ENCODE peak calls at places on chromosomes 3 and 15, in seven cellular contexts. One of them, this sample, is unnamed. For H3K4me1, the result is how much of the 10 kb centered on the place peaks cover.

GRCh38 chr15:65189102-65189740 is 4.1 kb upstream of the CLPX start:
- DNase-seq in tibial nerve: no peak
- DNase-seq in CD8-positive, alpha-beta T cell: no peak
- DNase-seq in ovary: peak
- DNase-seq in GM23338: peak
- DNase-seq in Caco-2: peak
- DNase-seq in sigmoid colon: peak
- DNase-seq in this sample: no peak

GRCh38 chr15:100918690-100919480 is at the start of gene LRRK1:
- DNase-seq in tibial nerve: no peak
- DNase-seq in CD8-positive, alpha-beta T cell: no peak
- DNase-seq in ovary: peak
- DNase-seq in GM23338: peak
- DNase-seq in Caco-2: no peak
- DNase-seq in sigmoid colon: no peak
- DNase-seq in this sample: peak

GRCh38 chr3:185309309-185309708 is 53.6 kb upstream of the MAP3K13 start:
- DNase-seq in tibial nerve: no peak
- DNase-seq in CD8-positive, alpha-beta T cell: no peak
- DNase-seq in ovary: no peak
- DNase-seq in GM23338: no peak
- DNase-seq in Caco-2: no peak
- DNase-seq in sigmoid colon: no peak
- DNase-seq in this sample: no peak

GRCh38 chr15:93460717-93461116 is 371.7 kb upstream of the RGMA start:
- DNase-seq in tibial nerve: no peak
- DNase-seq in CD8-positive, alpha-beta T cell: no peak
- DNase-seq in ovary: no peak
- DNase-seq in GM23338: no peak
- DNase-seq in Caco-2: no peak
- DNase-seq in sigmoid colon: no peak
- DNase-seq in this sample: no peak

GRCh38 chr3:155554777-155555445 is 190.0 kb downstream of the PLCH1 start:
- DNase-seq in tibial nerve: no peak
- DNase-seq in CD8-positive, alpha-beta T cell: no peak
- DNase-seq in ovary: no peak
- DNase-seq in GM23338: no peak
- DNase-seq in Caco-2: peak
- DNase-seq in sigmoid colon: no peak
- DNase-seq in this sample: peak

GRCh38 chr3:124636101-124636862 is 94.0 kb upstream of the UMPS start:
- DNase-seq in tibial nerve: no peak
- DNase-seq in CD8-positive, alpha-beta T cell: no peak
- DNase-seq in ovary: no peak
- DNase-seq in GM23338: peak
- DNase-seq in Caco-2: no peak
- DNase-seq in sigmoid colon: no peak
- DNase-seq in this sample: no peak

GRCh38 chr15:40265355-40265754 is 17.5 kb downstream of the ANKRD63 start:
- DNase-seq in tibial nerve: no peak
- DNase-seq in CD8-positive, alpha-beta T cell: no peak
- DNase-seq in ovary: no peak
- DNase-seq in GM23338: no peak
- DNase-seq in Caco-2: no peak
- DNase-seq in sigmoid colon: no peak
- DNase-seq in this sample: no peak

GRCh38 chr3:155921486-155921885 is 51.0 kb downstream of the GMPS start:
- DNase-seq in tibial nerve: no peak
- DNase-seq in CD8-positive, alpha-beta T cell: no peak
- DNase-seq in ovary: no peak
- DNase-seq in GM23338: no peak
- DNase-seq in Caco-2: no peak
- DNase-seq in sigmoid colon: no peak
- DNase-seq in this sample: no peak

GRCh38 chr3:8732413-8732812 is 1.2 kb upstream of the CAV3 start:
- DNase-seq in tibial nerve: no peak
- DNase-seq in CD8-positive, alpha-beta T cell: no peak
- DNase-seq in ovary: no peak
- DNase-seq in GM23338: peak
- DNase-seq in Caco-2: peak
- DNase-seq in sigmoid colon: no peak
- DNase-seq in this sample: no peak

GRCh38 chr3:101732240-101732641 is 7.8 kb downstream of the CEP97 start:
- DNase-seq in tibial nerve: no peak
- DNase-seq in CD8-positive, alpha-beta T cell: no peak
- DNase-seq in ovary: no peak
- DNase-seq in GM23338: no peak
- DNase-seq in Caco-2: no peak
- DNase-seq in sigmoid colon: no peak
- DNase-seq in this sample: no peak

GRCh38 chr15:68232937-68233336 is 3.4 kb upstream of the CLN6 start:
- DNase-seq in tibial nerve: no peak
- DNase-seq in CD8-positive, alpha-beta T cell: no peak
- DNase-seq in ovary: no peak
- DNase-seq in GM23338: no peak
- DNase-seq in Caco-2: no peak
- DNase-seq in sigmoid colon: no peak
- DNase-seq in this sample: no peak

GRCh38 chr3:171284308-171285075 is 175.7 kb downstream of the TNIK start:
- DNase-seq in tibial nerve: peak
- DNase-seq in CD8-positive, alpha-beta T cell: no peak
- DNase-seq in ovary: no peak
- DNase-seq in GM23338: no peak
- DNase-seq in Caco-2: no peak
- DNase-seq in sigmoid colon: peak
- DNase-seq in this sample: peak

GRCh38 chr15:31740203-31740602 is 290.1 kb upstream of the CHRNA7 start:
- DNase-seq in tibial nerve: no peak
- DNase-seq in CD8-positive, alpha-beta T cell: no peak
- DNase-seq in ovary: no peak
- DNase-seq in GM23338: peak
- DNase-seq in Caco-2: no peak
- DNase-seq in sigmoid colon: no peak
- DNase-seq in this sample: no peak

DNA sequence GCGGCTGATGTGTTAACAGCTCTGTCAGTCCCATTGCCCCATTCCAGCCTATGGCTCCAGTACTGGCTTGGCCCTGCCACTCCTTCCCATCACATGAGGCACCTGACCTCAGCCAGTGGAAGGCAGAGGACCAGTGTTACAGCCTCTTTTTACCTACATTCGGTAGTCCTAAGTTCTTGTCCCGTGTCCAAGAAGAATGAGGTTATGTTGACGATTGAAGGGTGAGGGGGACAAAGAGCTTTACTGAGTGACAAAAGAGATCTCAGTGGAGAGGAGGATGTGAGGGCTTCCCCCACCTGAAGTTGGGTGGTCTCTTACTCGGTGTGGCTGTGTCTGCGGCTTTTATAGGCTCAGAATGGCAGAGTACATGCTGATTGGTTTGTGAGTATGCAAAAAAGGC is 7.3 kb upstream of the MPI start:
- DNase-seq in tibial nerve: no peak
- DNase-seq in CD8-positive, alpha-beta T cell: no peak
- DNase-seq in ovary: no peak
- DNase-seq in GM23338: peak
- DNase-seq in Caco-2: no peak
- DNase-seq in sigmoid colon: no peak
- DNase-seq in this sample: no peak
- H3K4me1 ChIP-seq in tibial nerve: under half
- H3K4me1 ChIP-seq in CD8-positive, alpha-beta T cell: under half
- H3K4me1 ChIP-seq in ovary: under half
- H3K4me1 ChIP-seq in GM23338: under half
- H3K4me1 ChIP-seq in Caco-2: under half
- H3K4me1 ChIP-seq in sigmoid colon: under half
- H3K4me1 ChIP-seq in this sample: under half

GRCh38 chr3:15303216-15303615 is 29.2 kb downstream of the SH3BP5 start:
- DNase-seq in tibial nerve: no peak
- DNase-seq in CD8-positive, alpha-beta T cell: no peak
- DNase-seq in ovary: no peak
- DNase-seq in GM23338: no peak
- DNase-seq in Caco-2: no peak
- DNase-seq in sigmoid colon: peak
- DNase-seq in this sample: no peak

GRCh38 chr3:15306979-15307359 is 25.4 kb downstream of the SH3BP5 start:
- DNase-seq in tibial nerve: no peak
- DNase-seq in CD8-positive, alpha-beta T cell: no peak
- DNase-seq in ovary: no peak
- DNase-seq in GM23338: no peak
- DNase-seq in Caco-2: no peak
- DNase-seq in sigmoid colon: peak
- DNase-seq in this sample: no peak

GRCh38 chr3:15303728-15304127 is 28.7 kb downstream of the SH3BP5 start:
- DNase-seq in tibial nerve: no peak
- DNase-seq in CD8-positive, alpha-beta T cell: no peak
- DNase-seq in ovary: no peak
- DNase-seq in GM23338: no peak
- DNase-seq in Caco-2: no peak
- DNase-seq in sigmoid colon: peak
- DNase-seq in this sample: no peak

GRCh38 chr3:15307580-15307979 is 24.8 kb downstream of the SH3BP5 start:
- DNase-seq in tibial nerve: no peak
- DNase-seq in CD8-positive, alpha-beta T cell: no peak
- DNase-seq in ovary: no peak
- DNase-seq in GM23338: no peak
- DNase-seq in Caco-2: no peak
- DNase-seq in sigmoid colon: peak
- DNase-seq in this sample: no peak

DNA sequence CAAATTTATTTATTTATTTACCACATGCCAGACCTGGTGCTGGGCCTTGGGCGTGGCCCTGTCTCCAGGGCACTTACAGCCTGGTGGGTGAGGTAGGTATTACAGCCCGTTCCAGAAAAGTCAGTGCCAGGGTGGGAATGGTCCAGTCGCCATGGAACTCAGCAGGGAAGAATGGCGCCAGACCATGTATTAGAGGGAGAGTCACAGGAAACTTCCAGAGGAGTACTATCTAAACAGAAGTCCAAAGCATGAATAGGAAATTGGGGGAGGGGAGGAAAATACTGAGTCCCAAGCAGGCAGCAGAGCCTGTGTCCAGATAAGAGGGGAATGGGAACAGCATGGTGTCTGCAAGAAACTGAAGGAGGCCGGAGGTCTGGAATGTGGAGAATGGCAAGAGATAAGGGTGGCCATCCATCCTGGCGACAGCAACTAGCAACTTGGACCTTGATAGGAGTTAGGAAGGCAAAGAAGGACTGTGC is 27.0 kb downstream of the SH3BP5 start:
- DNase-seq in tibial nerve: no peak
- DNase-seq in CD8-positive, alpha-beta T cell: no peak
- DNase-seq in ovary: no peak
- DNase-seq in GM23338: peak
- DNase-seq in Caco-2: peak
- DNase-seq in sigmoid colon: peak
- DNase-seq in this sample: no peak
- TF ChIP-seq CTCF in tibial nerve: no peak
- TF ChIP-seq CTCF in CD8-positive, alpha-beta T cell: no peak
- TF ChIP-seq CTCF in ovary: peak
- TF ChIP-seq CTCF in GM23338: peak
- TF ChIP-seq CTCF in Caco-2: peak
- TF ChIP-seq CTCF in sigmoid colon: no peak
- TF ChIP-seq CTCF in this sample: no peak

DNA sequence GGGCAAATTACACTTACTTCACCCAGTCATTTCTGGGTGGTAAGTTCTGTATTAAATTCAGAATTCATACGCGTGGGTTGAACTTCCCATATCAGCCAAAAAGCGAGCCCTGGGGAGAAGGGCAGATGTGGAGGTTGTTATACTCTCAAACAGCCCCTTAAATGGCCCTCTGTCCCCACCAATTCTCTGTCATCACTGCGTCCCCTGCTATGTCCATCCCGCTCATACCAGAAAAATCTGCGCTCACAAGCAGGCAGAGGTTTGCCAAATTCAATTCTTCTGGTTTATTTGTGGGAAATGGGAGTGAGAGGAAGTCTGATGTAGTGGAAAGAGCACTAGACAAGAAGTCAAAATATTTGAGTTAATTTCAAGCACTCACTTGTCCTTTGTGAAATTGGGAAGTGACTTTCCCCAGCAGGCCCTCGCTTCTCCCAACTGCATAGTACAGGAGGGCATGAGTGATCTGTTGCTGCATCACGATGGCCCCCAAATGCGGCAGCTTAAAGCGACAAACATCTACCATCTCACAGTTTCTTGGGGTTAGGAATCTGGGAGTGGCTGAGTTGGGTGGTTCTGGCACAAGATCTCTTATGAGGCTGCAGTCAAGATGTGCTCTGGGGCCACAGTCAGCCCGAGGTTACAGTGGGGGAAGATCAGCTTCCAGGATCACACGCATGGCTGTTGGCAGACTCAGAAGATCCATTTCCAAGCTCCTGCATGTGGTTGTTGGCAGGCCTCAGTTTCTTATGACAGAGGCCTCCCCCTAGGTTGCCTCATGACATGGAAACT is 67.7 kb downstream of the CPN2 start:
- DNase-seq in tibial nerve: no peak
- DNase-seq in CD8-positive, alpha-beta T cell: no peak
- DNase-seq in ovary: peak
- DNase-seq in GM23338: no peak
- DNase-seq in Caco-2: no peak
- DNase-seq in sigmoid colon: peak
- DNase-seq in this sample: no peak
- H3K4me1 ChIP-seq in tibial nerve: under half
- H3K4me1 ChIP-seq in CD8-positive, alpha-beta T cell: under half
- H3K4me1 ChIP-seq in ovary: under half
- H3K4me1 ChIP-seq in GM23338: under half
- H3K4me1 ChIP-seq in Caco-2: under half
- H3K4me1 ChIP-seq in sigmoid colon: under half
- H3K4me1 ChIP-seq in this sample: under half

GRCh38 chr15:49620658-49621326 is at the start of the genes DTWD1 and FAM227B:
- DNase-seq in tibial nerve: peak
- DNase-seq in CD8-positive, alpha-beta T cell: peak
- DNase-seq in ovary: peak
- DNase-seq in GM23338: peak
- DNase-seq in Caco-2: peak
- DNase-seq in sigmoid colon: peak
- DNase-seq in this sample: peak

GRCh38 chr15:49621327-49622210 is 721 bp downstream of the DTWD1 start:
- DNase-seq in tibial nerve: no peak
- DNase-seq in CD8-positive, alpha-beta T cell: no peak
- DNase-seq in ovary: no peak
- DNase-seq in GM23338: peak
- DNase-seq in Caco-2: no peak
- DNase-seq in sigmoid colon: no peak
- DNase-seq in this sample: no peak

GRCh38 chr15:49620174-49620573 is 444 bp downstream of the FAM227B start:
- DNase-seq in tibial nerve: no peak
- DNase-seq in CD8-positive, alpha-beta T cell: no peak
- DNase-seq in ovary: no peak
- DNase-seq in GM23338: peak
- DNase-seq in Caco-2: no peak
- DNase-seq in sigmoid colon: no peak
- DNase-seq in this sample: peak

GRCh38 chr15:49624046-49624445 is 3.2 kb downstream of the DTWD1 start:
- DNase-seq in tibial nerve: no peak
- DNase-seq in CD8-positive, alpha-beta T cell: no peak
- DNase-seq in ovary: no peak
- DNase-seq in GM23338: no peak
- DNase-seq in Caco-2: no peak
- DNase-seq in sigmoid colon: no peak
- DNase-seq in this sample: no peak

DNA sequence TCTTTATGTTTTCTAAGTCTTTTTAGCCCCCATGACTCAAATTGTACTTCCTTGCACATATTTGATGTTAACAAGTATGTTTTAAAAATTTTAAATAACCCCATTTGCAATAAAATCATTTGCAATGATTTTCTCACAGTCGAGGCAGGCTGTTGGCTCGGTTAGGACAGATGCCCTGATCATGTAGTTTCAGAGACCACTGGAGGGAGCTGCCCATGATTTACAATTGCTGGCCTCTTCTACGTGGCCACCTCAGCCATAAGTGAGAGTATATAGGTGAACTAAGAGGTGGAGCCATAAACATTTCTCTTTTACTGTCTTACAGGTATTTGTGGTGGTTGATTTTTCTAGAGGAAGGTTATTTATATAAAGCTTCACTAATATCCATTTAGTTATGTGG is 1.7 kb downstream of the DTWD1 start:
- DNase-seq in tibial nerve: no peak
- DNase-seq in CD8-positive, alpha-beta T cell: no peak
- DNase-seq in ovary: no peak
- DNase-seq in GM23338: peak
- DNase-seq in Caco-2: no peak
- DNase-seq in sigmoid colon: no peak
- DNase-seq in this sample: peak
- TF ChIP-seq CTCF in tibial nerve: no peak
- TF ChIP-seq CTCF in CD8-positive, alpha-beta T cell: no peak
- TF ChIP-seq CTCF in ovary: no peak
- TF ChIP-seq CTCF in GM23338: no peak
- TF ChIP-seq CTCF in Caco-2: no peak
- TF ChIP-seq CTCF in sigmoid colon: no peak
- TF ChIP-seq CTCF in this sample: no peak